ENCODE peak calls at places on chromosomes 11 and 22, in six cellular contexts. W is K562, I is A549, N is GM12878, C is HepG2, Z is endothelial cell of umbilical vein. J is an unnamed sample.

GRCh38 chr11:118219244-118219643 is 5.6 kb downstream of the JAML start:
- DNase-seq in W (no peak), I (no peak), N (no peak), C (peak; percentile 65), Z (no peak), J (no peak)

GRCh38 chr11:35231074-35231473 is 92.1 kb downstream of the CD44 start:
- DNase-seq in W (no peak), I (no peak), N (no peak), C (no peak), Z (no peak), J (no peak)

GRCh38 chr11:116511684-116512083 is 261.1 kb downstream of the BUD13 start:
- DNase-seq in W (no peak), I (no peak), N (no peak), C (no peak), Z (no peak), J (no peak)

GRCh38 chr11:74543991-74544390 is 48.4 kb upstream of the POLD3 start:
- DNase-seq in W (no peak), I (no peak), N (no peak), C (no peak), Z (no peak), J (peak; percentile 39)

GRCh38 chr11:116888884-116889549 is 51.6 kb upstream of the APOA1 start:
- DNase-seq in W (no peak), I (no peak), N (peak; percentile 4), C (peak; percentile 24), Z (no peak), J (no peak)

GRCh38 chr22:45323695-45324094 is 14.0 kb downstream of the FAM118A start:
- DNase-seq in W (no peak), I (no peak), N (no peak), C (no peak), Z (no peak), J (no peak)

GRCh38 chr11:77068461-77069335 is 1.9 kb downstream of the CAPN5 start:
- DNase-seq in W (no peak), I (no peak), N (no peak), C (no peak), Z (no peak), J (no peak)

GRCh38 chr11:65087216-65087615 is 3.2 kb downstream of the ZFPL1 start:
- DNase-seq in W (no peak), I (no peak), N (no peak), C (no peak), Z (no peak), J (no peak)

GRCh38 chr22:20787223-20787622 is 13.3 kb downstream of the SERPIND1 start:
- DNase-seq in W (no peak), I (no peak), N (no peak), C (no peak), Z (no peak), J (no peak)

GRCh38 chr11:1139441-1140066 is 18.2 kb upstream of the MUC5AC start:
- DNase-seq in W (no peak), I (no peak), N (no peak), C (no peak), Z (peak; percentile 31), J (no peak)

GRCh38 chr11:62575156-62575555 is 1.5 kb upstream of the EEF1G start:
- DNase-seq in W (no peak), I (no peak), N (no peak), C (no peak), Z (no peak), J (no peak)

GRCh38 chr22:37998543-37998942 is 14.2 kb upstream of the SOX10 start:
- DNase-seq in W (no peak), I (no peak), N (no peak), C (peak; percentile 61), Z (no peak), J (no peak)

GRCh38 chr11:97143463-97143862 is 753.6 kb downstream of the JRKL start:
- DNase-seq in W (no peak), I (no peak), N (no peak), C (no peak), Z (no peak), J (peak; percentile 11)

GRCh38 chr11:14336507-14337503 is 22.2 kb downstream of the RRAS2 start:
- DNase-seq in W (peak; percentile 23), I (peak; percentile 66), N (no peak), C (peak; percentile 85), Z (peak; percentile 71), J (no peak)

GRCh38 chr11:77402218-77402556 is 71.7 kb downstream of the PAK1 start:
- DNase-seq in W (no peak), I (no peak), N (no peak), C (no peak), Z (no peak), J (no peak)

GRCh38 chr22:50548046-50548912 is 2.6 kb downstream of the KLHDC7B start:
- DNase-seq in W (no peak), I (no peak), N (no peak), C (no peak), Z (no peak), J (peak; percentile 80)

GRCh38 chr11:69089258-69089657 is 40.5 kb downstream of the TPCN2 start:
- DNase-seq in W (peak; percentile 22), I (no peak), N (no peak), C (no peak), Z (peak; percentile 17), J (peak; percentile 81)

GRCh38 chr11:18192988-18193387 is 20.4 kb downstream of the MRGPRX4 start:
- DNase-seq in W (no peak), I (no peak), N (peak; percentile 7), C (no peak), Z (no peak), J (no peak)

GRCh38 chr11:65321828-65322495 is 7.3 kb downstream of the CDC42EP2 start:
- DNase-seq in W (no peak), I (no peak), N (no peak), C (no peak), Z (no peak), J (no peak)

DNA sequence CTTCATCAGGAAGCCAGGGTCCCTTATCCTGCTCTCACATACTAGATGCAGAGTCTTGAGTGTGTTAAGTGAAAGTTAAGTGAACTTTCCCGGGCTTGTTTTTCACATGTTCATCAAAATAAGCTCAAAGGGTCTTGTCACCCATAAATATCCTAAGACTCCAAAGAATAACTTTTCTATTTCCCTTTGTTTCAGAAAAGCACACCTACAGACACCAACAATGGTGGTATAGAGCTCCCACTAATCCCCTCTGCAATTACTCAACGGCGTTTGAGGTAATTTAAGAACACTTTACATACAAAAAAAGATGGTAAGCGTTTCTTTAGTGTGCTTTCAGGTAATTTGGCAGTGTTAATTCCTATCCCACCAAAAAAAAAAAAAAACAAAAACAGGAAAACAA is 2.5 kb downstream of the PRR14L start:
- DNase-seq in W (no peak), I (no peak), N (no peak), C (no peak), Z (no peak), J (no peak)
- H3K4me3 ChIP-seq in W (no peak overlapping the region), I (no peak overlapping the region), N (peak overlapping the region; percentile 92), C (no peak overlapping the region), Z (no peak overlapping the region), J (peak overlapping the region; percentile 96)

GRCh38 chr11:88507771-88508557 is 170.4 kb upstream of the CTSC start:
- DNase-seq in W (no peak), I (no peak), N (no peak), C (no peak), Z (peak; percentile 16), J (no peak)

GRCh38 chr11:88508558-88508807 is 170.9 kb upstream of the CTSC start:
- DNase-seq in W (no peak), I (no peak), N (no peak), C (no peak), Z (no peak), J (no peak)

DNA sequence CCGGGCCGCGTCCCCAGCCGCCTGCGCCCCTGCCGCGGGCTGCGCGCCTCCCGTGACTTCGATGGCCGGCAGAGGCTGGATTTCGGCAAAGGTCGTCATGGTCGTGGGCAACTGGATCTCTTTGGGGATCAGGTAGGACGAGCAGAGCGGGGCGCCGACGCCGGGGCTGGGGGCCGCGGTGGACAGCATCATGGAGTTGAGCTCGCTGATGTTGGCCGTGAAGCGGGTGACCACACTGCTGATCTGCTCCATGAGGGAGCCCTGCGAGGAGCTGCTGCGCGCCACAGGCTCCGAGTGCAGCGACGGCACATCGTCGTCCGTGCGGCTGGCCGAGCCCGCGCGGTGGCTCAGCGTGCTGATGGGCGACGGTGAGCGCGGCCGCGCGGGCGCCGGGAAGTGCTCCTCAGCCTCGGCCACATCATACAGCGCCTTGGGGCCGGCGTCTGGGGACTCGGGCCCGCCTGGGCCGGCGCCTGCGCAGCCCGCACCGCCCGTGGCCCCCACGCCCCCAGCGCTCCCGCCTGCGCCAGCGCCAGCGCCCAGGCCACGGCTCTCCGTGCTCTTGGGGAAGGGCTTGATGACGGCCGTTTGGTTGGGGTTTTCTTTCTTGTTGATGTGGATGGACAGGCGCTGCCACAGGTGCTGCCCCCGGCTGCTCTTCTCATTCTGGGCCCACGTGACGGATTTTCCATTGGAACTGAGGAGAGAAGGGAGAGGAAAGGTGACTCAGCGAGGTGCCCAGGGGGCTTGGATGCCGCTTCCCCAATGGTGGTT is 171.5 kb upstream of the CTSC start:
- DNase-seq in W (no peak), I (no peak), N (no peak), C (no peak), Z (peak; percentile 57), J (no peak)
- TF ChIP-seq MYC in W (no peak), I (no peak), N (no peak), C (no peak), Z (no peak), J (no peak)

GRCh38 chr22:23847310-23847920 is 8.6 kb upstream of the DERL3 start:
- DNase-seq in W (no peak), I (no peak), N (no peak), C (no peak), Z (no peak), J (no peak)

GRCh38 chr22:23845661-23846469 is 7.1 kb upstream of the DERL3 start:
- DNase-seq in W (no peak), I (no peak), N (no peak), C (no peak), Z (no peak), J (no peak)

GRCh38 chr22:23850136-23850611 is 7.5 kb upstream of the SLC2A11 start:
- DNase-seq in W (no peak), I (no peak), N (no peak), C (no peak), Z (no peak), J (no peak)

GRCh38 chr22:23849009-23850006 is 8.4 kb upstream of the SLC2A11 start:
- DNase-seq in W (peak; percentile 82), I (peak; percentile 76), N (no peak), C (peak; percentile 58), Z (peak; percentile 74), J (peak; percentile 76)

GRCh38 chr22:23847991-23848864 is 9.4 kb upstream of the DERL3 start:
- DNase-seq in W (no peak), I (no peak), N (no peak), C (no peak), Z (no peak), J (no peak)
- H3K4me3 ChIP-seq in W (no peak overlapping the region), I (no peak overlapping the region), N (no peak overlapping the region), C (no peak overlapping the region), Z (no peak overlapping the region), J (no peak overlapping the region)

GRCh38 chr11:100866453-100866852 is 179.4 kb downstream of the ARHGAP42 start:
- DNase-seq in W (no peak), I (no peak), N (no peak), C (no peak), Z (no peak), J (peak; percentile 38)

GRCh38 chr11:100865443-100865842 is 178.4 kb downstream of the ARHGAP42 start:
- DNase-seq in W (no peak), I (no peak), N (no peak), C (no peak), Z (no peak), J (no peak)

GRCh38 chr11:100860318-100860896 is 173.3 kb downstream of the ARHGAP42 start:
- DNase-seq in W (no peak), I (no peak), N (no peak), C (no peak), Z (no peak), J (no peak)

GRCh38 chr11:100861221-100861620 is 174.1 kb downstream of the ARHGAP42 start:
- DNase-seq in W (no peak), I (no peak), N (no peak), C (no peak), Z (no peak), J (no peak)

GRCh38 chr11:100863080-100863581 is 176.0 kb downstream of the ARHGAP42 start:
- DNase-seq in W (peak; percentile 38), I (no peak), N (peak; percentile 49), C (no peak), Z (peak; percentile 3), J (peak; percentile 3)
- TF ChIP-seq MYC in W (no peak), I (no peak), N (no peak), C (no peak), Z (no peak), J (no peak)